ENCODE peak calls at places on chromosomes 16 and 17, in ten cellular contexts. A is activated CD8-positive, alpha-beta T cell treated with anti-CD3 and anti-CD28 coated beads, Interleukin-2, amount 10 ng/mL, durations not matched to agents 7 days and 5 days; J is H7; W is activated naive CD4-positive, alpha-beta T cell; G is RPMI8226; V is activated gamma-delta T cell; T is fibroblast of the conjunctiva; R is NCI-H2029 treated with DMSO at 0.1 percent for 48 hours; Z is T1000; Q is NCI-H226. O is an unnamed sample.

GRCh38 chr17:74786411-74787097 is 10.4 kb upstream of the NAT9 start:
- DNase-seq in G (no peak), Q (no peak), J (no peak), A (no peak), W (no peak), T (no peak), R (no peak), V (no peak), Z (no peak), O (no peak)

GRCh38 chr17:33580215-33580614 is 287.1 kb upstream of the ASIC2 start:
- DNase-seq in Z (no peak), A (no peak), J (no peak), Q (no peak), R (no peak), V (no peak), W (no peak), T (no peak), G (no peak), O (no peak)

GRCh38 chr17:65099475-65099874 is 37.7 kb upstream of the RGS9 start:
- DNase-seq in W (no peak), Q (no peak), Z (no peak), R (no peak), V (no peak), J (no peak), T (no peak), G (no peak), A (no peak), O (no peak)

GRCh38 chr17:74763565-74764387 is 12.4 kb downstream of the NAT9 start:
- DNase-seq in Q (no peak), W (no peak), R (no peak), G (no peak), A (no peak), V (no peak), J (peak; percentile 94), T (no peak), Z (no peak), O (no peak)

GRCh38 chr16:676565-677297 is 1.3 kb downstream of the RHBDL1 start:
- DNase-seq in R (no peak), J (peak; percentile 76), Z (no peak), V (no peak), Q (no peak), G (no peak), A (no peak), T (no peak), W (no peak), O (no peak)

GRCh38 chr17:17380156-17380925 is 77.2 kb downstream of the NT5M start:
- DNase-seq in V (no peak), Z (no peak), Q (no peak), W (no peak), R (no peak), A (no peak), J (no peak), T (no peak), G (no peak), O (no peak)

GRCh38 chr17:9192010-9192409 is 170.7 kb downstream of the NTN1 start:
- DNase-seq in R (peak; percentile 14), A (no peak), W (no peak), J (no peak), Z (no peak), V (no peak), Q (no peak), G (no peak), T (no peak), O (no peak)

GRCh38 chr17:48753794-48754499 is 25.4 kb upstream of the HOXB13 start:
- DNase-seq in T (no peak), G (no peak), Q (no peak), W (no peak), A (no peak), Z (no peak), V (no peak), J (no peak), R (no peak), O (no peak)

GRCh38 chr17:79888811-79889634 is 49.8 kb upstream of the CBX4 start:
- DNase-seq in A (no peak), W (no peak), R (no peak), V (no peak), Z (no peak), T (no peak), G (no peak), Q (no peak), J (peak; percentile 30), O (no peak)

GRCh38 chr16:50289950-50290764 is 23.8 kb downstream of the ADCY7 start:
- DNase-seq in R (no peak), W (no peak), J (no peak), G (no peak), T (no peak), A (no peak), Q (no peak), Z (no peak), V (no peak), O (no peak)

GRCh38 chr17:36858119-36859002 is 78.9 kb upstream of the LHX1 start:
- DNase-seq in Q (peak; percentile 78), A (no peak), R (no peak), J (peak; percentile 44), W (no peak), G (no peak), V (no peak), Z (no peak), T (no peak), O (no peak)

GRCh38 chr17:29140051-29140582 is 40.1 kb downstream of the MYO18A start:
- DNase-seq in W (peak; percentile 25), V (peak; percentile 48), Q (peak; percentile 74), J (peak; percentile 92), R (no peak), T (no peak), Z (peak; percentile 28), G (peak; percentile 87), A (peak; percentile 95), O (no peak)

GRCh38 chr16:22098538-22099255 is 6.4 kb downstream of the VWA3A start:
- DNase-seq in V (no peak), Z (no peak), G (peak; percentile 70), J (peak; percentile 51), Q (no peak), W (no peak), R (peak; percentile 31), T (peak; percentile 30), A (peak; percentile 27), O (no peak)

GRCh38 chr17:18071751-18072150 is 16.0 kb upstream of the DRG2 start:
- DNase-seq in V (no peak), J (no peak), Z (no peak), W (no peak), G (no peak), R (no peak), T (no peak), Q (no peak), A (no peak), O (no peak)

GRCh38 chr17:2008332-2009126 is 16.6 kb downstream of the RTN4RL1 start:
- DNase-seq in V (no peak), W (no peak), A (no peak), Q (no peak), G (no peak), Z (no peak), J (no peak), T (no peak), R (no peak), O (no peak)

GRCh38 chr17:78144736-78145641 is 1.2 kb upstream of the C17orf99 start:
- DNase-seq in A (no peak), G (peak; percentile 45), Z (no peak), T (peak; percentile 67), W (no peak), V (no peak), J (peak; percentile 43), Q (no peak), R (no peak), O (no peak)

GRCh38 chr16:72810480-72810879 is 237.4 kb downstream of the ZFHX3 start:
- DNase-seq in T (no peak), G (no peak), V (no peak), Z (no peak), Q (no peak), W (no peak), J (no peak), R (no peak), A (no peak), O (no peak)

GRCh38 chr16:17416461-17417221 is 54.1 kb downstream of the XYLT1 start:
- DNase-seq in J (peak; percentile 70), V (no peak), R (no peak), T (no peak), W (no peak), A (peak; percentile 73), Q (no peak), Z (no peak), G (peak; percentile 72), O (no peak)

GRCh38 chr17:81481011-81481799 is 31.4 kb downstream of the ACTG1 start:
- DNase-seq in Z (no peak), J (peak; percentile 99), R (peak; percentile 22), Q (peak; percentile 73), T (no peak), G (no peak), A (peak; percentile 57), V (peak; percentile 47), W (no peak), O (peak; percentile 65)

GRCh38 chr16:88705746-88706287 is 391 bp downstream of the RNF166 start:
- DNase-seq in Z (no peak), J (peak; percentile 90), V (no peak), W (no peak), G (peak; percentile 46), Q (no peak), A (no peak), R (no peak), T (no peak), O (no peak)

GRCh38 chr16:4663756-4664465 is 29.5 kb upstream of the NUDT16L1 start:
- DNase-seq in A (no peak), G (no peak), W (no peak), J (no peak), T (no peak), Z (no peak), R (no peak), Q (no peak), V (no peak), O (no peak)

GRCh38 chr17:7048968-7049367 is 5.1 kb upstream of the SLC16A11 start:
- DNase-seq in A (no peak), V (no peak), G (no peak), R (no peak), W (no peak), Q (no peak), J (no peak), T (no peak), Z (no peak), O (no peak)

O was measured in mesothelial cell of epicardium.